ENCODE peak calls at places on chromosomes 12 and 14, in five cellular contexts. One of them, this sample, is unnamed.

GRCh38 chr12:104411826-104412626 is 44.7 kb upstream of the CHST11 start:
- DNase-seq in posterior cingulate gyrus: no peak
- DNase-seq in activated CD8-positive, alpha-beta T cell treated with anti-CD3 and anti-CD28 coated beads, Interleukin-2, amount 10 ng/mL, durations not matched to agents 7 days and 5 days: no peak
- DNase-seq in Right ventricle myocardium superior: no peak
- DNase-seq in activated CD4-positive, alpha-beta T cell treated with anti-CD3 and anti-CD28 coated beads, Interleukin-2, amount 50 U/mL, for 24 hours: no peak
- DNase-seq in this sample: no peak

GRCh38 chr12:54634795-54635194 is at the start of gene LACRT:
- DNase-seq in posterior cingulate gyrus: no peak
- DNase-seq in activated CD8-positive, alpha-beta T cell treated with anti-CD3 and anti-CD28 coated beads, Interleukin-2, amount 10 ng/mL, durations not matched to agents 7 days and 5 days: no peak
- DNase-seq in Right ventricle myocardium superior: no peak
- DNase-seq in activated CD4-positive, alpha-beta T cell treated with anti-CD3 and anti-CD28 coated beads, Interleukin-2, amount 50 U/mL, for 24 hours: no peak
- DNase-seq in this sample: peak

GRCh38 chr14:104361101-104361591 is 218.4 kb upstream of the C14orf180 start:
- DNase-seq in posterior cingulate gyrus: no peak
- DNase-seq in activated CD8-positive, alpha-beta T cell treated with anti-CD3 and anti-CD28 coated beads, Interleukin-2, amount 10 ng/mL, durations not matched to agents 7 days and 5 days: no peak
- DNase-seq in Right ventricle myocardium superior: peak
- DNase-seq in activated CD4-positive, alpha-beta T cell treated with anti-CD3 and anti-CD28 coated beads, Interleukin-2, amount 50 U/mL, for 24 hours: no peak
- DNase-seq in this sample: peak

GRCh38 chr12:57764662-57765002 is 2.2 kb downstream of the CYP27B1 start:
- DNase-seq in posterior cingulate gyrus: no peak
- DNase-seq in activated CD8-positive, alpha-beta T cell treated with anti-CD3 and anti-CD28 coated beads, Interleukin-2, amount 10 ng/mL, durations not matched to agents 7 days and 5 days: no peak
- DNase-seq in Right ventricle myocardium superior: no peak
- DNase-seq in activated CD4-positive, alpha-beta T cell treated with anti-CD3 and anti-CD28 coated beads, Interleukin-2, amount 50 U/mL, for 24 hours: no peak
- DNase-seq in this sample: peak

GRCh38 chr12:52633383-52633782 is 15.0 kb upstream of the KRT73 start:
- DNase-seq in posterior cingulate gyrus: no peak
- DNase-seq in activated CD8-positive, alpha-beta T cell treated with anti-CD3 and anti-CD28 coated beads, Interleukin-2, amount 10 ng/mL, durations not matched to agents 7 days and 5 days: peak
- DNase-seq in Right ventricle myocardium superior: no peak
- DNase-seq in activated CD4-positive, alpha-beta T cell treated with anti-CD3 and anti-CD28 coated beads, Interleukin-2, amount 50 U/mL, for 24 hours: no peak
- DNase-seq in this sample: peak

GRCh38 chr14:83294941-83295340 is 1761.3 kb upstream of the SEL1L start:
- DNase-seq in posterior cingulate gyrus: no peak
- DNase-seq in activated CD8-positive, alpha-beta T cell treated with anti-CD3 and anti-CD28 coated beads, Interleukin-2, amount 10 ng/mL, durations not matched to agents 7 days and 5 days: no peak
- DNase-seq in Right ventricle myocardium superior: no peak
- DNase-seq in activated CD4-positive, alpha-beta T cell treated with anti-CD3 and anti-CD28 coated beads, Interleukin-2, amount 50 U/mL, for 24 hours: no peak
- DNase-seq in this sample: no peak

GRCh38 chr12:13472690-13473089 is 276.2 kb downstream of the EMP1 start:
- DNase-seq in posterior cingulate gyrus: no peak
- DNase-seq in activated CD8-positive, alpha-beta T cell treated with anti-CD3 and anti-CD28 coated beads, Interleukin-2, amount 10 ng/mL, durations not matched to agents 7 days and 5 days: no peak
- DNase-seq in Right ventricle myocardium superior: no peak
- DNase-seq in activated CD4-positive, alpha-beta T cell treated with anti-CD3 and anti-CD28 coated beads, Interleukin-2, amount 50 U/mL, for 24 hours: no peak
- DNase-seq in this sample: no peak

GRCh38 chr12:3313655-3314305 is 177.2 kb upstream of the PRMT8 start:
- DNase-seq in posterior cingulate gyrus: peak
- DNase-seq in activated CD8-positive, alpha-beta T cell treated with anti-CD3 and anti-CD28 coated beads, Interleukin-2, amount 10 ng/mL, durations not matched to agents 7 days and 5 days: peak
- DNase-seq in Right ventricle myocardium superior: peak
- DNase-seq in activated CD4-positive, alpha-beta T cell treated with anti-CD3 and anti-CD28 coated beads, Interleukin-2, amount 50 U/mL, for 24 hours: no peak
- DNase-seq in this sample: peak

GRCh38 chr12:26786491-26787124 is 46.4 kb downstream of the ITPR2 start:
- DNase-seq in posterior cingulate gyrus: no peak
- DNase-seq in activated CD8-positive, alpha-beta T cell treated with anti-CD3 and anti-CD28 coated beads, Interleukin-2, amount 10 ng/mL, durations not matched to agents 7 days and 5 days: no peak
- DNase-seq in Right ventricle myocardium superior: no peak
- DNase-seq in activated CD4-positive, alpha-beta T cell treated with anti-CD3 and anti-CD28 coated beads, Interleukin-2, amount 50 U/mL, for 24 hours: no peak
- DNase-seq in this sample: no peak

GRCh38 chr12:105382771-105383632 is 52.5 kb downstream of the C12orf75 start:
- DNase-seq in posterior cingulate gyrus: no peak
- DNase-seq in activated CD8-positive, alpha-beta T cell treated with anti-CD3 and anti-CD28 coated beads, Interleukin-2, amount 10 ng/mL, durations not matched to agents 7 days and 5 days: peak
- DNase-seq in Right ventricle myocardium superior: no peak
- DNase-seq in activated CD4-positive, alpha-beta T cell treated with anti-CD3 and anti-CD28 coated beads, Interleukin-2, amount 50 U/mL, for 24 hours: peak
- DNase-seq in this sample: peak

GRCh38 chr12:112418596-112419268 is at the start of gene PTPN11:
- DNase-seq in posterior cingulate gyrus: peak
- DNase-seq in activated CD8-positive, alpha-beta T cell treated with anti-CD3 and anti-CD28 coated beads, Interleukin-2, amount 10 ng/mL, durations not matched to agents 7 days and 5 days: peak
- DNase-seq in Right ventricle myocardium superior: peak
- DNase-seq in activated CD4-positive, alpha-beta T cell treated with anti-CD3 and anti-CD28 coated beads, Interleukin-2, amount 50 U/mL, for 24 hours: peak
- DNase-seq in this sample: peak

GRCh38 chr14:88251650-88252049 is 71.4 kb downstream of the KCNK10 start:
- DNase-seq in posterior cingulate gyrus: no peak
- DNase-seq in activated CD8-positive, alpha-beta T cell treated with anti-CD3 and anti-CD28 coated beads, Interleukin-2, amount 10 ng/mL, durations not matched to agents 7 days and 5 days: no peak
- DNase-seq in Right ventricle myocardium superior: no peak
- DNase-seq in activated CD4-positive, alpha-beta T cell treated with anti-CD3 and anti-CD28 coated beads, Interleukin-2, amount 50 U/mL, for 24 hours: no peak
- DNase-seq in this sample: no peak

GRCh38 chr14:101078892-101079221 is 175.3 kb upstream of the RTL1 start:
- DNase-seq in posterior cingulate gyrus: no peak
- DNase-seq in activated CD8-positive, alpha-beta T cell treated with anti-CD3 and anti-CD28 coated beads, Interleukin-2, amount 10 ng/mL, durations not matched to agents 7 days and 5 days: no peak
- DNase-seq in Right ventricle myocardium superior: no peak
- DNase-seq in activated CD4-positive, alpha-beta T cell treated with anti-CD3 and anti-CD28 coated beads, Interleukin-2, amount 50 U/mL, for 24 hours: no peak
- DNase-seq in this sample: no peak

GRCh38 chr12:68223067-68223747 is 2.4 kb downstream of the IL26 start:
- DNase-seq in posterior cingulate gyrus: peak
- DNase-seq in activated CD8-positive, alpha-beta T cell treated with anti-CD3 and anti-CD28 coated beads, Interleukin-2, amount 10 ng/mL, durations not matched to agents 7 days and 5 days: peak
- DNase-seq in Right ventricle myocardium superior: peak
- DNase-seq in activated CD4-positive, alpha-beta T cell treated with anti-CD3 and anti-CD28 coated beads, Interleukin-2, amount 50 U/mL, for 24 hours: peak
- DNase-seq in this sample: peak

GRCh38 chr12:96571101-96571862 is 81.9 kb downstream of the CFAP54 start:
- DNase-seq in posterior cingulate gyrus: no peak
- DNase-seq in activated CD8-positive, alpha-beta T cell treated with anti-CD3 and anti-CD28 coated beads, Interleukin-2, amount 10 ng/mL, durations not matched to agents 7 days and 5 days: no peak
- DNase-seq in Right ventricle myocardium superior: no peak
- DNase-seq in activated CD4-positive, alpha-beta T cell treated with anti-CD3 and anti-CD28 coated beads, Interleukin-2, amount 50 U/mL, for 24 hours: peak
- DNase-seq in this sample: no peak

GRCh38 chr14:60051690-60052324 is 39.9 kb upstream of the PCNX4 start:
- DNase-seq in posterior cingulate gyrus: no peak
- DNase-seq in activated CD8-positive, alpha-beta T cell treated with anti-CD3 and anti-CD28 coated beads, Interleukin-2, amount 10 ng/mL, durations not matched to agents 7 days and 5 days: peak
- DNase-seq in Right ventricle myocardium superior: no peak
- DNase-seq in activated CD4-positive, alpha-beta T cell treated with anti-CD3 and anti-CD28 coated beads, Interleukin-2, amount 50 U/mL, for 24 hours: no peak
- DNase-seq in this sample: no peak

GRCh38 chr12:3328571-3328970 is 162.4 kb upstream of the PRMT8 start:
- DNase-seq in posterior cingulate gyrus: no peak
- DNase-seq in activated CD8-positive, alpha-beta T cell treated with anti-CD3 and anti-CD28 coated beads, Interleukin-2, amount 10 ng/mL, durations not matched to agents 7 days and 5 days: no peak
- DNase-seq in Right ventricle myocardium superior: no peak
- DNase-seq in activated CD4-positive, alpha-beta T cell treated with anti-CD3 and anti-CD28 coated beads, Interleukin-2, amount 50 U/mL, for 24 hours: no peak
- DNase-seq in this sample: no peak

GRCh38 chr14:60777856-60778578 is 43.5 kb downstream of the MNAT1 start:
- DNase-seq in posterior cingulate gyrus: no peak
- DNase-seq in activated CD8-positive, alpha-beta T cell treated with anti-CD3 and anti-CD28 coated beads, Interleukin-2, amount 10 ng/mL, durations not matched to agents 7 days and 5 days: no peak
- DNase-seq in Right ventricle myocardium superior: no peak
- DNase-seq in activated CD4-positive, alpha-beta T cell treated with anti-CD3 and anti-CD28 coated beads, Interleukin-2, amount 50 U/mL, for 24 hours: no peak
- DNase-seq in this sample: no peak

GRCh38 chr12:121958521-121959240 is 40.3 kb downstream of the CFAP251 start:
- DNase-seq in posterior cingulate gyrus: no peak
- DNase-seq in activated CD8-positive, alpha-beta T cell treated with anti-CD3 and anti-CD28 coated beads, Interleukin-2, amount 10 ng/mL, durations not matched to agents 7 days and 5 days: no peak
- DNase-seq in Right ventricle myocardium superior: no peak
- DNase-seq in activated CD4-positive, alpha-beta T cell treated with anti-CD3 and anti-CD28 coated beads, Interleukin-2, amount 50 U/mL, for 24 hours: no peak
- DNase-seq in this sample: no peak

GRCh38 chr14:41349289-41349910 is 257.3 kb upstream of the LRFN5 start:
- DNase-seq in posterior cingulate gyrus: no peak
- DNase-seq in activated CD8-positive, alpha-beta T cell treated with anti-CD3 and anti-CD28 coated beads, Interleukin-2, amount 10 ng/mL, durations not matched to agents 7 days and 5 days: no peak
- DNase-seq in Right ventricle myocardium superior: no peak
- DNase-seq in activated CD4-positive, alpha-beta T cell treated with anti-CD3 and anti-CD28 coated beads, Interleukin-2, amount 50 U/mL, for 24 hours: no peak
- DNase-seq in this sample: peak

GRCh38 chr12:47808574-47809380 is 10.9 kb downstream of the HDAC7 start:
- DNase-seq in posterior cingulate gyrus: no peak
- DNase-seq in activated CD8-positive, alpha-beta T cell treated with anti-CD3 and anti-CD28 coated beads, Interleukin-2, amount 10 ng/mL, durations not matched to agents 7 days and 5 days: peak
- DNase-seq in Right ventricle myocardium superior: no peak
- DNase-seq in activated CD4-positive, alpha-beta T cell treated with anti-CD3 and anti-CD28 coated beads, Interleukin-2, amount 50 U/mL, for 24 hours: no peak
- DNase-seq in this sample: no peak

GRCh38 chr12:68367136-68367535 is 35.0 kb upstream of the MDM1 start:
- DNase-seq in posterior cingulate gyrus: no peak
- DNase-seq in activated CD8-positive, alpha-beta T cell treated with anti-CD3 and anti-CD28 coated beads, Interleukin-2, amount 10 ng/mL, durations not matched to agents 7 days and 5 days: no peak
- DNase-seq in Right ventricle myocardium superior: no peak
- DNase-seq in activated CD4-positive, alpha-beta T cell treated with anti-CD3 and anti-CD28 coated beads, Interleukin-2, amount 50 U/mL, for 24 hours: no peak
- DNase-seq in this sample: no peak

GRCh38 chr12:104094284-104094683 is 30.0 kb downstream of the HCFC2 start:
- DNase-seq in posterior cingulate gyrus: no peak
- DNase-seq in activated CD8-positive, alpha-beta T cell treated with anti-CD3 and anti-CD28 coated beads, Interleukin-2, amount 10 ng/mL, durations not matched to agents 7 days and 5 days: no peak
- DNase-seq in Right ventricle myocardium superior: no peak
- DNase-seq in activated CD4-positive, alpha-beta T cell treated with anti-CD3 and anti-CD28 coated beads, Interleukin-2, amount 50 U/mL, for 24 hours: no peak
- DNase-seq in this sample: no peak

GRCh38 chr14:55780156-55780946 is 200.3 kb downstream of the KTN1 start:
- DNase-seq in posterior cingulate gyrus: no peak
- DNase-seq in activated CD8-positive, alpha-beta T cell treated with anti-CD3 and anti-CD28 coated beads, Interleukin-2, amount 10 ng/mL, durations not matched to agents 7 days and 5 days: no peak
- DNase-seq in Right ventricle myocardium superior: no peak
- DNase-seq in activated CD4-positive, alpha-beta T cell treated with anti-CD3 and anti-CD28 coated beads, Interleukin-2, amount 50 U/mL, for 24 hours: no peak
- DNase-seq in this sample: no peak

GRCh38 chr12:25058012-25058411 is 109.1 kb upstream of the BCAT1 start:
- DNase-seq in posterior cingulate gyrus: no peak
- DNase-seq in activated CD8-positive, alpha-beta T cell treated with anti-CD3 and anti-CD28 coated beads, Interleukin-2, amount 10 ng/mL, durations not matched to agents 7 days and 5 days: no peak
- DNase-seq in Right ventricle myocardium superior: no peak
- DNase-seq in activated CD4-positive, alpha-beta T cell treated with anti-CD3 and anti-CD28 coated beads, Interleukin-2, amount 50 U/mL, for 24 hours: no peak
- DNase-seq in this sample: no peak

GRCh38 chr14:41718477-41719166 is 111.9 kb downstream of the LRFN5 start:
- DNase-seq in posterior cingulate gyrus: no peak
- DNase-seq in activated CD8-positive, alpha-beta T cell treated with anti-CD3 and anti-CD28 coated beads, Interleukin-2, amount 10 ng/mL, durations not matched to agents 7 days and 5 days: no peak
- DNase-seq in Right ventricle myocardium superior: no peak
- DNase-seq in activated CD4-positive, alpha-beta T cell treated with anti-CD3 and anti-CD28 coated beads, Interleukin-2, amount 50 U/mL, for 24 hours: no peak
- DNase-seq in this sample: no peak

GRCh38 chr12:67269632-67270578 is 747 bp downstream of the CAND1 start:
- DNase-seq in posterior cingulate gyrus: peak
- DNase-seq in activated CD8-positive, alpha-beta T cell treated with anti-CD3 and anti-CD28 coated beads, Interleukin-2, amount 10 ng/mL, durations not matched to agents 7 days and 5 days: peak
- DNase-seq in Right ventricle myocardium superior: peak
- DNase-seq in activated CD4-positive, alpha-beta T cell treated with anti-CD3 and anti-CD28 coated beads, Interleukin-2, amount 50 U/mL, for 24 hours: peak
- DNase-seq in this sample: peak

GRCh38 chr12:12428961-12429657 is 72.2 kb downstream of the BORCS5 start:
- DNase-seq in posterior cingulate gyrus: no peak
- DNase-seq in activated CD8-positive, alpha-beta T cell treated with anti-CD3 and anti-CD28 coated beads, Interleukin-2, amount 10 ng/mL, durations not matched to agents 7 days and 5 days: no peak
- DNase-seq in Right ventricle myocardium superior: no peak
- DNase-seq in activated CD4-positive, alpha-beta T cell treated with anti-CD3 and anti-CD28 coated beads, Interleukin-2, amount 50 U/mL, for 24 hours: no peak
- DNase-seq in this sample: no peak

GRCh38 chr12:28939427-28939826 is 209.7 kb upstream of the FAR2 start:
- DNase-seq in posterior cingulate gyrus: no peak
- DNase-seq in activated CD8-positive, alpha-beta T cell treated with anti-CD3 and anti-CD28 coated beads, Interleukin-2, amount 10 ng/mL, durations not matched to agents 7 days and 5 days: no peak
- DNase-seq in Right ventricle myocardium superior: no peak
- DNase-seq in activated CD4-positive, alpha-beta T cell treated with anti-CD3 and anti-CD28 coated beads, Interleukin-2, amount 50 U/mL, for 24 hours: no peak
- DNase-seq in this sample: no peak

GRCh38 chr14:60648169-60648933 is 926 bp downstream of the SIX1 start:
- DNase-seq in posterior cingulate gyrus: no peak
- DNase-seq in activated CD8-positive, alpha-beta T cell treated with anti-CD3 and anti-CD28 coated beads, Interleukin-2, amount 10 ng/mL, durations not matched to agents 7 days and 5 days: no peak
- DNase-seq in Right ventricle myocardium superior: no peak
- DNase-seq in activated CD4-positive, alpha-beta T cell treated with anti-CD3 and anti-CD28 coated beads, Interleukin-2, amount 50 U/mL, for 24 hours: no peak
- DNase-seq in this sample: peak

GRCh38 chr14:74257988-74258704 is 18.9 kb downstream of the VSX2 start:
- DNase-seq in posterior cingulate gyrus: no peak
- DNase-seq in activated CD8-positive, alpha-beta T cell treated with anti-CD3 and anti-CD28 coated beads, Interleukin-2, amount 10 ng/mL, durations not matched to agents 7 days and 5 days: no peak
- DNase-seq in Right ventricle myocardium superior: no peak
- DNase-seq in activated CD4-positive, alpha-beta T cell treated with anti-CD3 and anti-CD28 coated beads, Interleukin-2, amount 50 U/mL, for 24 hours: no peak
- DNase-seq in this sample: no peak

GRCh38 chr12:13980548-13981295 is 680 bp downstream of the GRIN2B start:
- DNase-seq in posterior cingulate gyrus: peak
- DNase-seq in activated CD8-positive, alpha-beta T cell treated with anti-CD3 and anti-CD28 coated beads, Interleukin-2, amount 10 ng/mL, durations not matched to agents 7 days and 5 days: no peak
- DNase-seq in Right ventricle myocardium superior: no peak
- DNase-seq in activated CD4-positive, alpha-beta T cell treated with anti-CD3 and anti-CD28 coated beads, Interleukin-2, amount 50 U/mL, for 24 hours: no peak
- DNase-seq in this sample: peak

GRCh38 chr14:92800012-92800411 is 5.9 kb downstream of the GOLGA5 start:
- DNase-seq in posterior cingulate gyrus: no peak
- DNase-seq in activated CD8-positive, alpha-beta T cell treated with anti-CD3 and anti-CD28 coated beads, Interleukin-2, amount 10 ng/mL, durations not matched to agents 7 days and 5 days: no peak
- DNase-seq in Right ventricle myocardium superior: no peak
- DNase-seq in activated CD4-positive, alpha-beta T cell treated with anti-CD3 and anti-CD28 coated beads, Interleukin-2, amount 50 U/mL, for 24 hours: no peak
- DNase-seq in this sample: no peak

GRCh38 chr12:107402041-107403022 is 283.3 kb upstream of the PWP1 start:
- DNase-seq in posterior cingulate gyrus: peak
- DNase-seq in activated CD8-positive, alpha-beta T cell treated with anti-CD3 and anti-CD28 coated beads, Interleukin-2, amount 10 ng/mL, durations not matched to agents 7 days and 5 days: peak
- DNase-seq in Right ventricle myocardium superior: no peak
- DNase-seq in activated CD4-positive, alpha-beta T cell treated with anti-CD3 and anti-CD28 coated beads, Interleukin-2, amount 50 U/mL, for 24 hours: peak
- DNase-seq in this sample: peak

GRCh38 chr14:104001003-104001402 is 58.7 kb upstream of the RD3L start:
- DNase-seq in posterior cingulate gyrus: no peak
- DNase-seq in activated CD8-positive, alpha-beta T cell treated with anti-CD3 and anti-CD28 coated beads, Interleukin-2, amount 10 ng/mL, durations not matched to agents 7 days and 5 days: peak
- DNase-seq in Right ventricle myocardium superior: no peak
- DNase-seq in activated CD4-positive, alpha-beta T cell treated with anti-CD3 and anti-CD28 coated beads, Interleukin-2, amount 50 U/mL, for 24 hours: no peak
- DNase-seq in this sample: no peak

GRCh38 chr12:92363295-92364146 is 217.9 kb upstream of the BTG1 start:
- DNase-seq in posterior cingulate gyrus: peak
- DNase-seq in activated CD8-positive, alpha-beta T cell treated with anti-CD3 and anti-CD28 coated beads, Interleukin-2, amount 10 ng/mL, durations not matched to agents 7 days and 5 days: peak
- DNase-seq in Right ventricle myocardium superior: peak
- DNase-seq in activated CD4-positive, alpha-beta T cell treated with anti-CD3 and anti-CD28 coated beads, Interleukin-2, amount 50 U/mL, for 24 hours: peak
- DNase-seq in this sample: no peak

GRCh38 chr14:24232121-24232644 is at the start of gene NEDD8:
- DNase-seq in posterior cingulate gyrus: peak
- DNase-seq in activated CD8-positive, alpha-beta T cell treated with anti-CD3 and anti-CD28 coated beads, Interleukin-2, amount 10 ng/mL, durations not matched to agents 7 days and 5 days: peak
- DNase-seq in Right ventricle myocardium superior: peak
- DNase-seq in activated CD4-positive, alpha-beta T cell treated with anti-CD3 and anti-CD28 coated beads, Interleukin-2, amount 50 U/mL, for 24 hours: peak
- DNase-seq in this sample: peak

GRCh38 chr14:21454843-21455550 is 926 bp downstream of the CHD8 start:
- DNase-seq in posterior cingulate gyrus: no peak
- DNase-seq in activated CD8-positive, alpha-beta T cell treated with anti-CD3 and anti-CD28 coated beads, Interleukin-2, amount 10 ng/mL, durations not matched to agents 7 days and 5 days: no peak
- DNase-seq in Right ventricle myocardium superior: no peak
- DNase-seq in activated CD4-positive, alpha-beta T cell treated with anti-CD3 and anti-CD28 coated beads, Interleukin-2, amount 50 U/mL, for 24 hours: no peak
- DNase-seq in this sample: no peak

This sample was measured in H9.